ENCODE peak calls at places on chromosomes 1 and 21, in eight cellular contexts. U is NCI-H1092, H is Peyer's patch, S is HTR-8/SVneo, Q is fibroblast of mammary gland, E is LoVo, P is HFFc6, Y is GM18507. M is an unnamed sample.

GRCh38 chr21:44871576-44872265 is 1.8 kb downstream of the PTTG1IP start:
- DNase-seq in U (no peak), H (no peak), S (no peak), Q (peak), E (peak), P (peak), Y (no peak), M (peak)

GRCh38 chr1:227445746-227446145 is 117.6 kb upstream of the ZNF678 start:
- DNase-seq in U (no peak), H (no peak), S (no peak), Q (no peak), E (no peak), P (no peak), Y (no peak), M (no peak)

GRCh38 chr1:151867785-151868403 is 14.4 kb upstream of the THEM5 start:
- DNase-seq in U (no peak), H (no peak), S (no peak), Q (peak), E (peak), P (peak), Y (no peak), M (peak)

GRCh38 chr1:30977105-30977504 is 68.5 kb upstream of the SDC3 start:
- DNase-seq in U (no peak), H (no peak), S (no peak), Q (peak), E (no peak), P (peak), Y (no peak), M (peak)

GRCh38 chr1:108661030-108661609 is at the start of gene HENMT1:
- DNase-seq in U (peak), H (peak), S (no peak), Q (peak), E (peak), P (peak), Y (peak), M (peak)

GRCh38 chr1:147110872-147111271 is 61.4 kb downstream of the PRKAB2 start:
- DNase-seq in U (no peak), H (no peak), S (no peak), Q (no peak), E (no peak), P (no peak), Y (no peak), M (no peak)

GRCh38 chr1:1247341-1247913 is 905 bp upstream of the C1QTNF12 start:
- DNase-seq in U (no peak), H (no peak), S (no peak), Q (no peak), E (no peak), P (no peak), Y (no peak), M (no peak)

GRCh38 chr1:223776075-223776814 is 63.9 kb downstream of the CAPN2 start:
- DNase-seq in U (no peak), H (no peak), S (peak), Q (peak), E (peak), P (peak), Y (no peak), M (peak)

GRCh38 chr1:182756423-182756822 is 33.1 kb upstream of the NPL start:
- DNase-seq in U (no peak), H (no peak), S (no peak), Q (no peak), E (no peak), P (no peak), Y (no peak), M (no peak)

GRCh38 chr21:39114871-39115658 is 68.2 kb downstream of the PSMG1 start:
- DNase-seq in U (no peak), H (no peak), S (peak), Q (peak), E (no peak), P (no peak), Y (no peak), M (peak)

GRCh38 chr1:156961709-156962108 is 41.3 kb downstream of the LRRC71 start:
- DNase-seq in U (no peak), H (no peak), S (no peak), Q (no peak), E (no peak), P (peak), Y (no peak), M (no peak)

GRCh38 chr1:44511769-44512168 is 106.7 kb downstream of the RNF220 start:
- DNase-seq in U (no peak), H (no peak), S (no peak), Q (peak), E (no peak), P (no peak), Y (no peak), M (no peak)

GRCh38 chr1:155176544-155177071 is 3.0 kb downstream of the TRIM46 start:
- DNase-seq in U (peak), H (peak), S (peak), Q (peak), E (peak), P (peak), Y (peak), M (peak)

GRCh38 chr1:19033926-19034680 is 77.6 kb upstream of the IFFO2 start:
- DNase-seq in U (no peak), H (no peak), S (peak), Q (peak), E (peak), P (peak), Y (no peak), M (peak)

GRCh38 chr1:64669098-64669675 is 75.7 kb upstream of the RAVER2 start:
- DNase-seq in U (no peak), H (no peak), S (no peak), Q (no peak), E (no peak), P (no peak), Y (no peak), M (peak)

GRCh38 chr1:64540265-64540791 is 70.4 kb downstream of the CACHD1 start:
- DNase-seq in U (no peak), H (no peak), S (no peak), Q (peak), E (no peak), P (peak), Y (no peak), M (no peak)

M was measured in IMR-90.